ENCODE peak calls at places on chromosome 18, in eight cellular contexts. E is NCI-H2171 treated with DMSO at 0.1 percent for 48 hours, G is activated B cell treated with CpG ODN at 0.5 μM for 24 hours, T is mesothelial cell of epicardium, B is EL, N is NCI-H510A treated with DMSO at 0.1 percent for 48 hours, A is stromal cell of bone marrow, W is NCI-H748 treated with DMSO at 0.1 percent for 48 hours. U is an unnamed sample.

GRCh38 chr18:9876523-9876866 is 9.3 kb upstream of the TXNDC2 start:
- DNase-seq in E (no peak), G (no peak), T (no peak), B (no peak), N (no peak), A (no peak), W (no peak), U (no peak)

GRCh38 chr18:40124107-40124506 is 1830.9 kb upstream of the PIK3C3 start:
- DNase-seq in E (no peak), G (no peak), T (no peak), B (no peak), N (no peak), A (no peak), W (no peak), U (no peak)

GRCh38 chr18:35038029-35038428 is 3.2 kb upstream of the MAPRE2 start:
- DNase-seq in E (no peak), G (no peak), T (no peak), B (no peak), N (no peak), A (no peak), W (no peak), U (no peak)

GRCh38 chr18:58135806-58136331 is 91.8 kb downstream of the NEDD4L start:
- DNase-seq in E (peak), G (peak), T (no peak), B (peak), N (peak), A (peak), W (peak), U (peak)

GRCh38 chr18:75478996-75479870 is 51.7 kb upstream of the SMIM21 start:
- DNase-seq in E (peak), G (no peak), T (no peak), B (peak), N (peak), A (peak), W (peak), U (no peak)

GRCh38 chr18:58863539-58864145 is 1.0 kb upstream of the ZNF532 start:
- DNase-seq in E (peak), G (peak), T (no peak), B (peak), N (no peak), A (no peak), W (no peak), U (no peak)

GRCh38 chr18:7567487-7568425 is 640 bp downstream of the PTPRM start:
- DNase-seq in E (peak), G (no peak), T (peak), B (peak), N (peak), A (no peak), W (no peak), U (no peak)

GRCh38 chr18:51731070-51731469 is 533.6 kb upstream of the MEX3C start:
- DNase-seq in E (no peak), G (no peak), T (no peak), B (no peak), N (no peak), A (no peak), W (no peak), U (no peak)

GRCh38 chr18:63878982-63879381 is 8.5 kb upstream of the SERPINB2 start:
- DNase-seq in E (no peak), G (no peak), T (no peak), B (no peak), N (no peak), A (no peak), W (no peak), U (no peak)

GRCh38 chr18:44341759-44342158 is 338.9 kb upstream of the SETBP1 start:
- DNase-seq in E (no peak), G (no peak), T (no peak), B (peak), N (no peak), A (no peak), W (no peak), U (no peak)

GRCh38 chr18:13565228-13565627 is 161.1 kb downstream of the FAM210A start:
- DNase-seq in E (no peak), G (no peak), T (no peak), B (no peak), N (no peak), A (no peak), W (no peak), U (no peak)

GRCh38 chr18:61549411-61549810 is 216.2 kb downstream of the CDH20 start:
- DNase-seq in E (no peak), G (no peak), T (no peak), B (no peak), N (no peak), A (no peak), W (no peak), U (no peak)

GRCh38 chr18:13308369-13308768 is 89.8 kb downstream of the LDLRAD4 start:
- DNase-seq in E (no peak), G (no peak), T (no peak), B (no peak), N (no peak), A (no peak), W (no peak), U (no peak)

U was measured in NCI-H446 treated with DMSO at 0.1 percent for 48 hours.